ENCODE peak calls at places on chromosomes 3 and 15, in ten cellular contexts. G, H, J, Y, K, C, S, W, V and P are unnamed samples.

GRCh38 chr3:177443469-177443868 is 246.2 kb upstream of the TBL1XR1 start:
- DNase-seq in J (peak; percentile 39), H (peak; percentile 58), C (no peak), K (no peak), W (no peak), Y (no peak), S (no peak), G (peak; percentile 37), V (no peak), P (no peak)

GRCh38 chr3:19347701-19348100 is 199.4 kb downstream of the KCNH8 start:
- DNase-seq in W (no peak), Y (no peak), V (peak; percentile 24), S (no peak), G (no peak), K (no peak), H (no peak), C (no peak), J (no peak), P (no peak)

GRCh38 chr15:89114974-89115373 is 26.7 kb downstream of the ABHD2 start:
- DNase-seq in H (no peak), K (no peak), V (no peak), S (peak; percentile 53), Y (no peak), G (peak; percentile 81), C (no peak), J (peak; percentile 84), W (no peak), P (no peak)

GRCh38 chr3:47475029-47475569 is 642 bp downstream of the SCAP start:
- DNase-seq in C (peak; percentile 26), H (no peak), J (peak; percentile 32), V (no peak), S (no peak), W (no peak), G (peak; percentile 33), K (no peak), Y (peak; percentile 66), P (no peak)

GRCh38 chr15:82231233-82231632 is 31.3 kb downstream of the EFL1 start:
- DNase-seq in G (no peak), J (no peak), W (no peak), C (no peak), H (no peak), V (no peak), S (no peak), K (no peak), Y (no peak), P (no peak)

GRCh38 chr3:158095302-158095997 is 10.8 kb downstream of the SHOX2 start:
- DNase-seq in G (no peak), W (no peak), Y (peak; percentile 59), V (no peak), C (no peak), S (no peak), H (no peak), K (no peak), J (no peak), P (no peak)

GRCh38 chr3:196181127-196181546 is 30.1 kb downstream of the ZDHHC19 start:
- DNase-seq in V (no peak), H (no peak), S (no peak), W (no peak), J (no peak), Y (peak; percentile 39), K (no peak), G (no peak), C (no peak), P (no peak)

GRCh38 chr15:101266034-101266433 is 11.3 kb downstream of the SELENOS start:
- DNase-seq in W (no peak), H (no peak), V (no peak), Y (no peak), G (peak; percentile 81), S (no peak), C (no peak), J (peak; percentile 80), K (no peak), P (no peak)

GRCh38 chr3:11548721-11549131 is 95.0 kb downstream of the VGLL4 start:
- DNase-seq in V (no peak), W (no peak), J (peak; percentile 73), S (no peak), G (peak; percentile 94), C (no peak), K (no peak), Y (peak; percentile 28), H (peak; percentile 78), P (no peak)

GRCh38 chr3:13278783-13279531 is 141.2 kb downstream of the NUP210 start:
- DNase-seq in V (no peak), C (no peak), S (no peak), G (peak; percentile 22), W (peak; percentile 31), J (peak; percentile 44), K (no peak), Y (no peak), H (no peak), P (no peak)

GRCh38 chr15:31227954-31228542 is 98.6 kb upstream of the KLF13 start:
- DNase-seq in W (no peak), V (no peak), S (no peak), G (no peak), C (no peak), Y (no peak), J (no peak), K (no peak), H (no peak), P (no peak)

GRCh38 chr3:145058483-145058882 is 1086.9 kb downstream of the DIPK2A start:
- DNase-seq in W (no peak), J (no peak), K (no peak), V (no peak), S (no peak), H (no peak), G (no peak), C (no peak), Y (no peak), P (no peak)

GRCh38 chr3:52277972-52278509 is 408 bp downstream of the WDR82 start:
- DNase-seq in H (peak; percentile 56), K (peak; percentile 49), J (no peak), Y (peak; percentile 89), W (no peak), C (peak; percentile 75), G (peak; percentile 53), S (no peak), V (peak; percentile 77), P (no peak)

GRCh38 chr3:16789344-16790100 is 95.2 kb upstream of the PLCL2 start:
- DNase-seq in G (no peak), W (no peak), K (no peak), S (no peak), Y (no peak), C (no peak), V (no peak), J (no peak), H (no peak), P (no peak)

GRCh38 chr15:76181705-76182107 is 121.9 kb downstream of the TMEM266 start:
- DNase-seq in V (no peak), W (no peak), Y (no peak), K (no peak), S (no peak), G (no peak), C (peak; percentile 49), J (no peak), H (no peak), P (no peak)

GRCh38 chr3:193605876-193606275 is 12.9 kb downstream of the OPA1 start:
- DNase-seq in V (peak; percentile 63), G (peak; percentile 56), H (peak; percentile 52), K (peak; percentile 11), J (peak; percentile 65), W (no peak), S (peak; percentile 85), C (peak; percentile 60), Y (peak; percentile 55), P (peak; percentile 33)

GRCh38 chr15:96340348-96340610 is 9.8 kb downstream of the NR2F2 start:
- DNase-seq in K (no peak), W (no peak), H (no peak), Y (no peak), C (no peak), J (no peak), S (no peak), G (no peak), V (no peak), P (no peak)

GRCh38 chr3:100396967-100397366 is 3.9 kb downstream of the TOMM70 start:
- DNase-seq in H (no peak), J (no peak), W (no peak), G (no peak), K (no peak), Y (no peak), C (no peak), V (no peak), S (no peak), P (no peak)

GRCh38 chr3:101964861-101965260 is 115.5 kb downstream of the NFKBIZ start:
- DNase-seq in V (no peak), C (no peak), Y (no peak), J (peak; percentile 44), K (no peak), S (no peak), G (peak; percentile 30), W (no peak), H (no peak), P (no peak)

GRCh38 chr3:168121175-168121853 is 25.6 kb upstream of the GOLIM4 start:
- DNase-seq in C (no peak), H (no peak), G (peak; percentile 44), Y (no peak), S (no peak), J (peak; percentile 18), V (no peak), W (no peak), K (no peak), P (no peak)

GRCh38 chr3:44058022-44058867 is 183.4 kb upstream of the TOPAZ1 start:
- DNase-seq in V (peak; percentile 60), W (no peak), S (no peak), K (no peak), J (peak; percentile 28), G (peak; percentile 79), Y (peak; percentile 56), H (no peak), C (peak; percentile 33), P (peak; percentile 70)

GRCh38 chr3:21954709-21955108 is 203.7 kb upstream of the ZNF385D start:
- DNase-seq in J (peak; percentile 86), S (no peak), G (peak; percentile 78), H (no peak), V (no peak), Y (no peak), C (no peak), K (no peak), W (no peak), P (no peak)